ENCODE peak calls at places on chromosomes 11 and 22, in four cellular contexts. X is ovary, O is endothelial cell of umbilical vein, H is uterus. I is an unnamed sample.

GRCh38 chr11:93000511-93001476 is 31.3 kb downstream of the MTNR1B start:
- DNase-seq in H (no peak), X (no peak), O (peak), I (no peak)

GRCh38 chr11:113532697-113533424 is 57.7 kb upstream of the DRD2 start:
- DNase-seq in X (peak), O (peak), H (peak), I (peak)

GRCh38 chr11:33453225-33453624 is 196.0 kb downstream of the HIPK3 start:
- DNase-seq in O (no peak), H (no peak), X (no peak), I (no peak)

GRCh38 chr11:36010010-36010740 is 66.3 kb downstream of the LDLRAD3 start:
- DNase-seq in H (no peak), O (no peak), X (no peak), I (no peak)

GRCh38 chr11:8256271-8257002 is 7.2 kb downstream of the LMO1 start:
- DNase-seq in O (no peak), X (no peak), H (peak), I (no peak)

GRCh38 chr22:38026130-38027111 is 30.8 kb upstream of the PICK1 start:
- DNase-seq in X (no peak), O (no peak), H (no peak), I (no peak)

GRCh38 chr22:18110194-18110943 is at the start of gene TUBA8:
- DNase-seq in X (peak), O (peak), H (no peak), I (peak)

GRCh38 chr22:43168416-43169309 is 17.3 kb downstream of the TSPO start:
- DNase-seq in X (no peak), O (no peak), H (no peak), I (no peak)

GRCh38 chr22:20810645-20811044 is 36.7 kb downstream of the SERPIND1 start:
- DNase-seq in H (no peak), O (no peak), X (no peak), I (no peak)

GRCh38 chr11:107184936-107185335 is 166.7 kb upstream of the GUCY1A2 start:
- DNase-seq in X (no peak), H (no peak), O (no peak), I (no peak)

GRCh38 chr11:75472081-75472732 is 39.2 kb upstream of the KLHL35 start:
- DNase-seq in H (no peak), X (no peak), O (no peak), I (no peak)

GRCh38 chr11:57251491-57252104 is 14.5 kb upstream of the APLNR start:
- DNase-seq in H (no peak), X (no peak), O (peak), I (no peak)

GRCh38 chr11:117625237-117625636 is 171.8 kb downstream of the DSCAML1 start:
- DNase-seq in H (no peak), X (no peak), O (no peak), I (no peak)

GRCh38 chr11:10669258-10670033 is 24.1 kb downstream of the IRAG1 start:
- DNase-seq in X (no peak), O (peak), H (peak), I (no peak)

GRCh38 chr22:44453441-44454112 is 44.5 kb downstream of the RTL6 start:
- DNase-seq in X (no peak), H (no peak), O (no peak), I (no peak)

GRCh38 chr11:94134651-94135512 is 6.2 kb downstream of the PANX1 start:
- DNase-seq in X (peak), O (peak), H (peak), I (no peak)

GRCh38 chr11:111691176-111691575 is 75.0 kb downstream of the PPP2R1B start:
- DNase-seq in H (no peak), O (no peak), X (no peak), I (no peak)

GRCh38 chr11:126719740-126720139 is 280.8 kb downstream of the KIRREL3 start:
- DNase-seq in O (no peak), H (no peak), X (no peak), I (no peak)

GRCh38 chr11:64971421-64972233 is at the start of gene MAJIN:
- DNase-seq in X (peak), H (peak), O (peak), I (no peak)

GRCh38 chr11:125128450-125128849 is 17.0 kb upstream of the TMEM218 start:
- DNase-seq in O (no peak), H (no peak), X (no peak), I (no peak)

GRCh38 chr11:3217751-3218482 is 696 bp downstream of the MRGPRG start:
- DNase-seq in O (no peak), H (peak), X (no peak), I (peak)

GRCh38 chr22:29351042-29351441 is 35.5 kb upstream of the RASL10A start:
- DNase-seq in O (no peak), H (no peak), X (no peak), I (no peak)

GRCh38 chr11:10930961-10931760 is 73.3 kb upstream of the ZBED5 start:
- DNase-seq in X (peak), O (peak), H (peak), I (peak)

GRCh38 chr11:69007978-69008381 is 5.1 kb downstream of the MRGPRF start:
- DNase-seq in X (peak), H (peak), O (no peak), I (no peak)

GRCh38 chr22:37313376-37314314 is 31.3 kb downstream of the CYTH4 start:
- DNase-seq in O (no peak), X (no peak), H (no peak), I (no peak)

GRCh38 chr11:253160-253885 is 16.5 kb downstream of the PSMD13 start:
- DNase-seq in H (no peak), O (no peak), X (no peak), I (no peak)
- TF ChIP-seq POLR2A in H (no peak), O (no peak), X (no peak), I (peak)

GRCh38 chr22:36156515-36157419 is 3.8 kb downstream of the APOL3 start:
- DNase-seq in X (peak), O (peak), H (peak), I (peak)
- TF ChIP-seq POLR2A in X (peak), O (peak), H (peak), I (no peak)

GRCh38 chr11:67366546-67366945 is 6.9 kb downstream of the CLCF1 start:
- DNase-seq in X (peak), H (peak), O (no peak), I (no peak)
- TF ChIP-seq POLR2A in X (no peak), H (no peak), O (no peak), I (no peak)

DNA sequence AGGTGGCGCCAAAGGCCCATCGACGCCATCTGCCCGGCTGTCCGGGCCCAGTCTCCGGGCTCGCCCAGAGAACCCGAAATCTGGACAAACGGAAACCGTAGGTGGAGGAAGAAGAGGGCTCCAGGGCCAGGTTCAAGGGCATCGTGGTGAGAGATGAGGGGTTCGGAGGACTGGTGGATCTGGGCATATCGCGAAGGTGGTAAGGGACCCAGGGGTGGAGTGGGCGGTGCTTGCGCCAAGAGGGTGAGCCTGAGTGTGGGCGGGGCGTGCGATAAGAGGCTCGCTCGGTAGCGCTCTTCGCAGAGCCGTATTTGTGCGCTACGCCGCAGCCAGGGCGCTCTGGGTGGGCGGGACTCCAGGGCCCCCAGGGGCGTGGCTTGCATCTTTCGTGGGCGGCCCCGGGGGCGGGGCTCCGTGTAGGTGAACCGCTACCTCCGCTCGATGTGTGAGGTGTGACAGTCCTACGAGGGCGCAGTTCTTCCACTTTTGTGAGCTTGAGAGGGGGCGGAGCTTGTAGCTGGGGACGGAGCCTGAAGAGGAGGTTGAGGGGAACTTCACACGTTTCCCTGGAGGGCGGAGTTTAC is 4.8 kb downstream of the CD248 start:
- DNase-seq in X (peak), O (peak), H (peak), I (peak)
- TF ChIP-seq POLR2A in X (peak), O (peak), H (peak), I (no peak)

GRCh38 chr11:60934790-60935605 is 10.7 kb downstream of the TMEM132A start:
- DNase-seq in X (peak), H (no peak), O (no peak), I (no peak)

GRCh38 chr11:60933416-60933815 is 9.2 kb downstream of the TMEM132A start:
- DNase-seq in X (peak), O (no peak), H (no peak), I (no peak)

GRCh38 chr11:60932605-60933346 is 8.5 kb downstream of the TMEM132A start:
- DNase-seq in O (no peak), H (no peak), X (no peak), I (no peak)

GRCh38 chr11:60935676-60936442 is 11.6 kb downstream of the TMEM132A start:
- DNase-seq in H (no peak), O (no peak), X (peak), I (no peak)

GRCh38 chr11:60934091-60934789 is 10.0 kb downstream of the TMEM132A start:
- DNase-seq in H (no peak), X (no peak), O (no peak), I (no peak)
- TF ChIP-seq POLR2A in H (no peak), X (no peak), O (no peak), I (no peak)

GRCh38 chr22:31616315-31616980 is 45.6 kb downstream of the PISD start:
- DNase-seq in O (no peak), H (no peak), X (peak), I (peak)

GRCh38 chr22:31615940-31616314 is 46.1 kb downstream of the PISD start:
- DNase-seq in O (no peak), X (no peak), H (no peak), I (no peak)

GRCh38 chr22:31619611-31620300 is 42.3 kb downstream of the PISD start:
- DNase-seq in X (no peak), O (no peak), H (no peak), I (no peak)

GRCh38 chr22:31618471-31619176 is 43.4 kb downstream of the PISD start:
- DNase-seq in X (no peak), H (no peak), O (no peak), I (no peak)

GRCh38 chr22:31618057-31618456 is 44.0 kb downstream of the PISD start:
- DNase-seq in H (no peak), X (peak), O (no peak), I (no peak)
- TF ChIP-seq POLR2A in H (no peak), X (no peak), O (no peak), I (no peak)

DNA sequence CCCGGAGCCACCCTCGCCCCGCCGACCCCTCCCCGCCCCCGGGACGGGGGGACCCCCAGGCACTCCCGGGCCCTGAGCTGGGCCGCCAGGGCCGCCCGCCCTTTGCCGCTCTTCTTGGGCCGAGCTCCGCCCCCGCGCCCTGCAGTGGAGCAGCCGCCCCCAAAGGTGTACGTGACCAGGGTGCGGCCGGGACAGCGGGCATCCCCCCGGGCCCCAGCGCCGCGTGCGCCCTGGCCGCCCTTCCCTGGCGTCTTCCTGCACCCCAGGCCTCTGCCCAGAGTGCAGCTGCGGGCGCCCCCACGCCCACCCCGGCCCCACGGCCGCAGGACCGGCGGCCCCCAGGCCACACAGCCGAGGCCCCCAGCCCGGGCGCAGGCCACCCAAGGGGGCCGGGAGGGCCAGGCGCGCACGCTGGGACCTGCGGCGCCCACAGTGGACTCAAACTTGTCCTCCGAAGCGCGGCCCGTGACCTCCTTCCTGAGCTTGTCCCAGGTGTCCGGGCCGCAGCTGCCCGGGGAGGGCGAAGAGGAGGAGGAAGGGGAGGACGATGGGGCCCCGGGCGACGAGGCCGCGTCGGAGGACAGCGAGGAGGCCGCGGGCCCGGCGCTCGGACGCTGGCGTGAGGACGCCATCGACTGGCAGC is 7.4 kb downstream of the B4GALNT4 start:
- DNase-seq in O (no peak), H (no peak), X (peak), I (no peak)
- TF ChIP-seq POLR2A in O (no peak), H (no peak), X (no peak), I (no peak)

DNA sequence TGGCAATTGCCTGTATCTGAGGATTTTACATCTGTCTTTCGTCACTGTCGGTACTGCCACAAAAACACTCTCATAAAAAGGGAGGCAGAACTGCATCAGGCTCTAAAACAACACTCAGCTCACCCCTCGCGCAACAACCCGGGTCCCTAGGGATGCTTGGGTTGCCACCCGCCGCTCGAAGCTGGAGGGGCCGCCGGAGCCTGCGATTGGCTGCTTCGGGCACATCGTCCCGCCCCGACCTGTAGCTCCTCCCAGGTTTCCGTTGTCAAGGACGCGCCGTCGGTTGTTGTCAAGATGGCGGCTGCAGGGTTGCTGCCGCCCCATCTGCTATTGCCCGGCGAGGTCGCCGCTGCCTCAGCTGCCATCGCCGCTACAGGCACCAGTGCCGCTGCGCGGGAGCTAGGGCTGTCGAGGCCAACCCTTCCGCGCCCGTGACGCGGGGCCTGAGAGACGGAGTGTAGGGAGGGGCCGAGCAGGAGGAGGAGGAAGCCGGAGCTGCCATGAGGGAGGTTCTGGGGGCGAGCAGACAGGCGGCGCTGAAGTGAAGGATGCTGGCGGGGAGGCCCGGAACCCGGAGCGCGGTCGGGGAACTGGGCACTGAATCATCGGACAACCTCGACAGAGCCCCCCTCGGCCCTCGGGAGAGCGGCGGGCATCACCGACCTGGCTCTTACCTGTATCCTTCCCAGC is at the start of gene CEP126:
- DNase-seq in H (peak), O (peak), X (peak), I (peak)
- TF ChIP-seq POLR2A in H (peak), O (peak), X (peak), I (no peak)

GRCh38 chr11:13952668-13953067 is 9.9 kb upstream of the SPON1 start:
- DNase-seq in H (no peak), X (no peak), O (no peak), I (no peak)
- TF ChIP-seq POLR2A in H (no peak), X (no peak), O (no peak), I (no peak)

I was measured in GM12892.